ENCODE peak calls at places on chromosomes 6 and 20, in four cellular contexts. Z is activated CD8-positive, alpha-beta memory T cell treated with anti-CD3 and anti-CD28 coated beads, Interleukin-2, amount 10 ng/mL, durations not matched to agents 7 days and 5 days; Q is activated T-cell treated with anti-CD3 and anti-CD28 coated beads, Interleukin-2, amount 50 U/mL, for 4 hours; D is left ventricle myocardium superior. C is an unnamed sample.
A peak's percentile ranks its signal among the peaks of the same experiment; 100 is the strongest.

GRCh38 chr6:138035070-138035469 is 72.1 kb downstream of the PERP start:
- ATAC-seq in Z (no peak), Q (no peak), D (no peak), C (no peak)

GRCh38 chr6:140036176-140036575 is 661.7 kb upstream of the CITED2 start:
- ATAC-seq in Z (no peak), Q (no peak), D (no peak), C (no peak)

GRCh38 chr6:88179692-88180091 is 13.5 kb upstream of the CNR1 start:
- ATAC-seq in Z (no peak), Q (no peak), D (no peak), C (no peak)

GRCh38 chr20:23132930-23133559 is 46.9 kb upstream of the CD93 start:
- ATAC-seq in Z (no peak), Q (no peak), D (peak; percentile 75), C (no peak)

GRCh38 chr6:135936606-135937005 is 85.1 kb downstream of the PDE7B start:
- ATAC-seq in Z (no peak), Q (no peak), D (no peak), C (peak; percentile 6)

GRCh38 chr20:574297-574942 is 30.8 kb upstream of the CSNK2A1 start:
- ATAC-seq in Z (no peak), Q (no peak), D (peak; percentile 28), C (no peak)

GRCh38 chr6:131831392-131831791 is 23.6 kb downstream of the ENPP1 start:
- ATAC-seq in Z (no peak), Q (no peak), D (peak; percentile 30), C (no peak)

GRCh38 chr6:50185006-50185405 is 135.3 kb upstream of the DEFB112 start:
- ATAC-seq in Z (no peak), Q (no peak), D (no peak), C (no peak)

GRCh38 chr6:14549871-14550270 is 432.3 kb downstream of the CD83 start:
- ATAC-seq in Z (no peak), Q (no peak), D (no peak), C (no peak)

GRCh38 chr20:1660263-1660662 is 2.7 kb upstream of the SIRPG start:
- ATAC-seq in Z (peak; percentile 50), Q (peak; percentile 79), D (no peak), C (peak; percentile 74)

GRCh38 chr20:20711413-20711812 is 1.0 kb downstream of the RALGAPA2 start:
- ATAC-seq in Z (no peak), Q (no peak), D (no peak), C (no peak)

GRCh38 chr20:12528591-12529041 is 480.2 kb upstream of the SPTLC3 start:
- ATAC-seq in Z (no peak), Q (no peak), D (no peak), C (no peak)

GRCh38 chr20:25220021-25220730 is 24.7 kb downstream of the ENTPD6 start:
- ATAC-seq in Z (no peak), Q (peak; percentile 27), D (no peak), C (no peak)

GRCh38 chr20:51116765-51117686 is 94.1 kb upstream of the KCNG1 start:
- ATAC-seq in Z (no peak), Q (no peak), D (no peak), C (no peak)

GRCh38 chr6:4401408-4402367 is 266.3 kb upstream of the ECI2 start:
- ATAC-seq in Z (no peak), Q (no peak), D (peak; percentile 2), C (no peak)

GRCh38 chr20:32152421-32153155 is 43.1 kb downstream of the TM9SF4 start:
- ATAC-seq in Z (no peak), Q (no peak), D (no peak), C (no peak)

GRCh38 chr6:100913400-100914276 is 32.5 kb upstream of the ASCC3 start:
- ATAC-seq in Z (no peak), Q (peak; percentile 53), D (no peak), C (no peak)

GRCh38 chr6:157990321-157991066 is 8.8 kb downstream of the SYNJ2 start:
- ATAC-seq in Z (peak; percentile 74), Q (peak; percentile 61), D (no peak), C (peak; percentile 74)